ENCODE peak calls at places on chromosome 2, in five cellular contexts. L is GM10248, S is lower lobe of right lung, W is Karpas-422, Z is HFF-Myc. I is an unnamed sample.
A peak's percentile ranks its signal among the peaks of the same experiment; 100 is the strongest.

GRCh38 chr2:191866195-191866594 is 19.3 kb upstream of the CAVIN2 start:
- DNase-seq in L (no peak), S (no peak), W (no peak), Z (no peak), I (no peak)

GRCh38 chr2:219073413-219074129 is 12.8 kb upstream of the IHH start:
- DNase-seq in L (peak; percentile 67), S (no peak), W (peak; percentile 86), Z (peak; percentile 12), I (no peak)

GRCh38 chr2:200159366-200159720 is 147.2 kb upstream of the SPATS2L start:
- DNase-seq in L (no peak), S (no peak), W (no peak), Z (no peak), I (no peak)

GRCh38 chr2:78498125-78498524 is 527.4 kb upstream of the REG3G start:
- DNase-seq in L (no peak), S (peak; percentile 36), W (no peak), Z (no peak), I (no peak)

GRCh38 chr2:157244691-157245090 is 12.8 kb upstream of the GALNT5 start:
- DNase-seq in L (no peak), S (no peak), W (no peak), Z (no peak), I (no peak)

GRCh38 chr2:29117636-29118303 is 2.6 kb downstream of the CLIP4 start:
- DNase-seq in L (no peak), S (no peak), W (no peak), Z (peak; percentile 38), I (peak; percentile 71)

GRCh38 chr2:62467475-62468321 is 38.3 kb downstream of the TMEM17 start:
- DNase-seq in L (no peak), S (peak; percentile 57), W (no peak), Z (no peak), I (no peak)

GRCh38 chr2:49162151-49162550 is 7.8 kb upstream of the FSHR start:
- DNase-seq in L (no peak), S (no peak), W (no peak), Z (no peak), I (no peak)

GRCh38 chr2:236210536-236210935 is 42.4 kb upstream of the GBX2 start:
- DNase-seq in L (no peak), S (no peak), W (no peak), Z (no peak), I (no peak)

GRCh38 chr2:59567115-59567514 is 986.3 kb downstream of the BCL11A start:
- DNase-seq in L (no peak), S (no peak), W (no peak), Z (no peak), I (no peak)

GRCh38 chr2:216923706-216924105 is 63.8 kb upstream of the TNP1 start:
- DNase-seq in L (no peak), S (no peak), W (no peak), Z (no peak), I (no peak)

GRCh38 chr2:219273887-219274391 is 5.2 kb upstream of the DNAJB2 start:
- DNase-seq in L (no peak), S (no peak), W (no peak), Z (no peak), I (peak; percentile 58)

I was measured in SW 1271.